ENCODE peak calls at places on chromosomes 16 and 17, in ten cellular contexts. A, L, E, V, M, Y, R, U, H and X are unnamed samples.
A peak's percentile ranks its signal among the peaks of the same experiment; 100 is the strongest.

GRCh38 chr16:88705076-88705684 is 1.0 kb downstream of the RNF166 start:
- DNase-seq in A (no peak), L (no peak), E (no peak), V (peak; percentile 44), M (peak; percentile 42), Y (no peak), R (no peak), U (no peak), H (no peak), X (no peak)

GRCh38 chr16:21554795-21555585 is 44.4 kb upstream of the METTL9 start:
- DNase-seq in A (peak; percentile 97), L (peak; percentile 99), E (peak; percentile 79), V (peak; percentile 94), M (peak; percentile 92), Y (peak; percentile 95), R (peak; percentile 93), U (peak; percentile 53), H (peak; percentile 92), X (peak; percentile 98)

GRCh38 chr17:29884995-29885394 is 45.0 kb downstream of the SSH2 start:
- DNase-seq in A (no peak), L (no peak), E (no peak), V (no peak), M (peak; percentile 73), Y (no peak), R (no peak), U (no peak), H (no peak), X (no peak)

GRCh38 chr16:24493859-24494258 is 45.5 kb upstream of the RBBP6 start:
- DNase-seq in A (no peak), L (no peak), E (no peak), V (no peak), M (no peak), Y (no peak), R (no peak), U (no peak), H (no peak), X (no peak)

GRCh38 chr17:17787568-17787967 is 49.2 kb downstream of the SREBF1 start:
- DNase-seq in A (no peak), L (no peak), E (no peak), V (no peak), M (no peak), Y (no peak), R (no peak), U (no peak), H (no peak), X (no peak)

GRCh38 chr16:68400924-68401460 is 47.3 kb downstream of the SMPD3 start:
- DNase-seq in A (no peak), L (no peak), E (no peak), V (no peak), M (no peak), Y (no peak), R (no peak), U (no peak), H (no peak), X (no peak)

GRCh38 chr17:39674702-39675389 is 6.6 kb downstream of the PNMT start:
- DNase-seq in A (no peak), L (no peak), E (peak; percentile 55), V (peak; percentile 70), M (no peak), Y (no peak), R (peak; percentile 57), U (no peak), H (no peak), X (no peak)

GRCh38 chr16:49604602-49605001 is 231.0 kb downstream of the C16orf78 start:
- DNase-seq in A (no peak), L (no peak), E (no peak), V (no peak), M (no peak), Y (no peak), R (no peak), U (no peak), H (no peak), X (no peak)

GRCh38 chr17:16491703-16492612 is at the start of gene LRRC75A:
- DNase-seq in A (no peak), L (peak; percentile 86), E (peak; percentile 21), V (peak; percentile 57), M (no peak), Y (peak; percentile 77), R (peak; percentile 59), U (no peak), H (peak; percentile 92), X (no peak)

GRCh38 chr17:67525239-67526135 is 148.4 kb downstream of the PITPNC1 start:
- DNase-seq in A (no peak), L (no peak), E (no peak), V (no peak), M (no peak), Y (no peak), R (peak; percentile 35), U (no peak), H (no peak), X (no peak)

DNA sequence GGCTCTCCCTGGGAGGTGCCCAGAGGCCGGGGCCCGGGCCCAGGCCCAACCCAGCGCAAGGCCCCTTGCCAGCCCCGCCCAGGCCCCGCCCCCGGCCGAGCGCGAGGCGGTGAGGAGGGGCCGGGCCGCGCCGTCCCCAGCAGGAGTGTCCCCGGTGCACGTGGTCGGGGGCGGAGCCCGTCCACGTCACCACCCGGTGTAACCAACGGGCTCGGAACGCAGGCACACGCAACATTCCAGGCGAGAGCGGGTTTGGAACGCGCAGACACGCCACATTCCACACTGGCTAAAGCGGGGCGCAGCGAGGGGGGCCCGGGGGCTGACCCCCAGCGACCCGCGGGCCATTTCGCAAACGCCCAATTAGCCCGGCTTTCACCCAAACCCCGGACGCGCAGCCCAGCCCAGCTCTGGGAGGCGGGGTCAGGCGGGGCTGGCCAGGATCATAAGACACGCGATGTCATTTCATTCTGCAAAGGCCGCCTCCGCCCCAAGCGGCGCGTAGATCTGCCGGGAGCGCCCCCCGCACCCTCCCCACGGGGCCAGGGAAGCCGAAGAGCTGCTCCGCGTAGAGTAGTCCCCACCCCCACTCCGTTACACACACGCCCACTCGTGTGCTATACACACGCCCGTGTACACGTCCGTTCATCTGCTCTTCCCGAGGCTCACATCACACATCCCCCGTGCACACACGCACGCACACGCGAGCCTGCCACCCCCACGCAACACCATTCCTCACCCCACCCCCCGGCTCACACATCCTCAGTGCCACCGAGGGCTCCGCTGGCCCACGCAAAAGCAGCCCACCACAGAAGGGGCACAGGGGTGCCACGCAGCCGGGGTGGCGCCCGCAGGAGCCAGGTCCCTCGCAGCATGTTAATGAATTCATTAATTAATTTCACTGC is 1.0 kb downstream of the MNT start:
- DNase-seq in A (peak; percentile 97), L (peak; percentile 97), E (peak; percentile 96), V (peak; percentile 98), M (peak; percentile 85), Y (peak; percentile 92), R (peak; percentile 97), U (peak; percentile 89), H (peak; percentile 93), X (peak; percentile 98)
- TF ChIP-seq POLR2AphosphoS5 in A (peak; percentile 35), L (peak; percentile 46), E (peak; percentile 93), V (peak; percentile 98), M (peak; percentile 75), Y (peak; percentile 80), R (peak; percentile 95), U (peak; percentile 69), H (peak; percentile 62), X (peak; percentile 99)

GRCh38 chr16:87404764-87405625 is 12.9 kb downstream of the MAP1LC3B start:
- DNase-seq in A (peak; percentile 60), L (no peak), E (no peak), V (no peak), M (no peak), Y (no peak), R (no peak), U (no peak), H (no peak), X (no peak)
- TF ChIP-seq POLR2AphosphoS5 in A (no peak), L (peak; percentile 8), E (no peak), V (no peak), M (no peak), Y (no peak), R (no peak), U (peak; percentile 71), H (no peak), X (no peak)

DNA sequence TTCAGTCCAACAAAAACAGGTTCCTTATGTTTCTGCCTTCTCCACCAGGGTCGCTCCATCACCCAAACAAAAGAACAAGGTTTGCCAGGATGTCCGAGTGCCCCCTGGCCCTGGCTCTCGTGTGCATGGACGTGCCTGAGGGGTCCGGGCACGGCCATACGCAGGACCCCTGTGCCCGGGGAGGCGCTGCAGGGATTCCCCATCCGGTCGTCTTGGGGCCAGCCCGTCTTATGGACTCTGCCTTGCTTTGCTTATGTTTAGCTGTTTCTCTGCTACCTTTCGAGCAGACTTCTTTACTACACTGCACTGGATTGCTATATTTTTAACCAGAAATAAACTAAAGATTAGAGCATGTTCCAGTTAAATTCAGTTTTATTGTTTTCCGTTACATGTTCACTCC is 68.0 kb downstream of the KLHDC4 start:
- DNase-seq in A (no peak), L (no peak), E (no peak), V (no peak), M (no peak), Y (no peak), R (no peak), U (no peak), H (no peak), X (no peak)
- TF ChIP-seq POLR2AphosphoS5 in A (no peak), L (no peak), E (no peak), V (no peak), M (no peak), Y (no peak), R (no peak), U (no peak), H (no peak), X (no peak)

GRCh38 chr16:29840240-29840639 is 20.0 kb downstream of the MVP start:
- DNase-seq in A (no peak), L (no peak), E (no peak), V (no peak), M (no peak), Y (no peak), R (no peak), U (no peak), H (no peak), X (no peak)
- TF ChIP-seq POLR2AphosphoS5 in A (no peak), L (no peak), E (no peak), V (no peak), M (no peak), Y (no peak), R (no peak), U (no peak), H (no peak), X (no peak)

DNA sequence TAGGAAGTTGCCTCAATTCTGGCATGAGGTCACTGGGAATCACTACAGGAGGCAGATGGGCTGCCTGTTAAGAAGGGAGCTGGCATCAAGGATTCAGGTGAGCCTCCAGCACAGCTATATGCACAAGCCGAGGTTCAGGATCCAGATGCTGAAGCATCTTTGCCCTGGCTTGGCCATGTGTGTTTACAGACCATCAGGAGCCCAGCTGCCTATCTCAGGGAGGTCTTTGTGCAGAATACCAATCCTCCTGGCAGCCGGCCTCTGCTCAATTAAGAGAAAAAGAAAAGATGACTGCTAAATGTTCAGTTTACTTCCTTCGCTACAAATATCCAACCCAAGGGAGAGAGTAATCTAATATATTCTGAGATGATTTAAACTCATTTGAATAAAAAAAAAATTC is 119.3 kb downstream of the USP31 start:
- DNase-seq in A (peak; percentile 50), L (no peak), E (no peak), V (no peak), M (no peak), Y (no peak), R (no peak), U (no peak), H (peak; percentile 36), X (no peak)
- TF ChIP-seq POLR2AphosphoS5 in A (no peak), L (no peak), E (no peak), V (no peak), M (no peak), Y (no peak), R (no peak), U (no peak), H (no peak), X (no peak)